ENCODE peak calls at places on chromosomes 3 and 15, in nine cellular contexts. R, J, Y, C, W, G, H, A and T are unnamed samples.

GRCh38 chr3:57890874-57891273 is 117.3 kb upstream of the FLNB start:
- DNase-seq in J (no peak), G (no peak), H (no peak), Y (no peak), A (no peak), W (no peak), C (no peak), R (no peak), T (no peak)

GRCh38 chr3:57081173-57081572 is 20.7 kb downstream of the SPATA12 start:
- DNase-seq in G (no peak), C (no peak), R (no peak), J (peak), W (no peak), H (no peak), A (no peak), Y (no peak), T (no peak)

GRCh38 chr3:194689493-194689901 is 3.8 kb downstream of the FAM43A start:
- DNase-seq in C (peak), R (no peak), Y (peak), G (no peak), H (no peak), J (peak), W (no peak), A (peak), T (no peak)

GRCh38 chr15:42544858-42545629 is 3.5 kb downstream of the LRRC57 start:
- DNase-seq in J (peak), W (no peak), H (no peak), R (no peak), C (no peak), A (no peak), G (no peak), Y (no peak), T (no peak)

GRCh38 chr3:140736863-140737460 is 59.1 kb downstream of the TRIM42 start:
- DNase-seq in A (peak), W (no peak), C (peak), J (peak), H (peak), R (peak), Y (peak), G (no peak), T (peak)

GRCh38 chr3:50573566-50574279 is 4.4 kb downstream of the HEMK1 start:
- DNase-seq in R (no peak), A (no peak), H (no peak), W (peak), Y (no peak), G (no peak), C (no peak), J (peak), T (no peak)

GRCh38 chr3:123508176-123508575 is 59.3 kb upstream of the ADCY5 start:
- DNase-seq in A (no peak), Y (no peak), H (no peak), R (no peak), W (no peak), G (no peak), J (no peak), C (peak), T (no peak)

GRCh38 chr15:92142242-92143232 is 251.1 kb upstream of the ST8SIA2 start:
- DNase-seq in J (no peak), H (no peak), A (no peak), R (no peak), W (no peak), C (no peak), G (no peak), Y (no peak), T (no peak)

GRCh38 chr3:129421988-129422745 is 6.3 kb downstream of the EFCAB12 start:
- DNase-seq in R (no peak), G (no peak), H (no peak), A (no peak), Y (no peak), W (no peak), C (no peak), J (no peak), T (no peak)

GRCh38 chr3:8557298-8557697 is 55.7 kb downstream of the LMCD1 start:
- DNase-seq in W (no peak), G (no peak), A (no peak), J (no peak), H (no peak), R (no peak), Y (no peak), C (no peak), T (no peak)